ENCODE peak calls at places on chromosomes 16 and 17, in seven cellular contexts. One of them, this sample, is unnamed.

GRCh38 chr17:4858068-4858879 is 25.1 kb downstream of the MINK1 start:
- DNase-seq in hepatocyte: no peak
- DNase-seq in MM.1S: no peak
- DNase-seq in neural progenitor cell: peak
- DNase-seq in H9: peak
- DNase-seq in SK-N-SH: peak
- DNase-seq in IMR-90: no peak
- DNase-seq in this sample: no peak

GRCh38 chr16:81558444-81559175 is 114.0 kb downstream of the CMIP start:
- DNase-seq in hepatocyte: peak
- DNase-seq in H9: no peak
- DNase-seq in MM.1S: no peak
- DNase-seq in neural progenitor cell: peak
- DNase-seq in IMR-90: no peak
- DNase-seq in SK-N-SH: no peak
- DNase-seq in this sample: no peak

GRCh38 chr17:4393806-4394205 is 27.3 kb upstream of the UBE2G1 start:
- DNase-seq in MM.1S: peak
- DNase-seq in H9: no peak
- DNase-seq in hepatocyte: no peak
- DNase-seq in SK-N-SH: no peak
- DNase-seq in IMR-90: no peak
- DNase-seq in neural progenitor cell: no peak
- DNase-seq in this sample: no peak

GRCh38 chr17:66727634-66728570 is 107.0 kb upstream of the CACNG5 start:
- DNase-seq in hepatocyte: peak
- DNase-seq in SK-N-SH: peak
- DNase-seq in IMR-90: peak
- DNase-seq in neural progenitor cell: peak
- DNase-seq in MM.1S: no peak
- DNase-seq in H9: peak
- DNase-seq in this sample: peak

GRCh38 chr17:968812-969766 is 10.5 kb downstream of the NXN start:
- DNase-seq in IMR-90: no peak
- DNase-seq in H9: no peak
- DNase-seq in neural progenitor cell: no peak
- DNase-seq in MM.1S: no peak
- DNase-seq in SK-N-SH: peak
- DNase-seq in hepatocyte: peak
- DNase-seq in this sample: no peak

GRCh38 chr17:2433696-2434095 is 32.8 kb upstream of the MNT start:
- DNase-seq in hepatocyte: no peak
- DNase-seq in neural progenitor cell: no peak
- DNase-seq in SK-N-SH: no peak
- DNase-seq in H9: no peak
- DNase-seq in MM.1S: no peak
- DNase-seq in IMR-90: peak
- DNase-seq in this sample: peak

GRCh38 chr17:42526031-42526444 is 10.0 kb upstream of the NAGLU start:
- DNase-seq in neural progenitor cell: no peak
- DNase-seq in hepatocyte: no peak
- DNase-seq in H9: no peak
- DNase-seq in SK-N-SH: no peak
- DNase-seq in IMR-90: peak
- DNase-seq in MM.1S: no peak
- DNase-seq in this sample: peak

GRCh38 chr16:66262253-66263167 is 104.0 kb upstream of the CDH5 start:
- DNase-seq in hepatocyte: peak
- DNase-seq in neural progenitor cell: no peak
- DNase-seq in SK-N-SH: no peak
- DNase-seq in H9: no peak
- DNase-seq in MM.1S: no peak
- DNase-seq in IMR-90: peak
- DNase-seq in this sample: peak

GRCh38 chr17:51540151-51540550 is 279.8 kb downstream of the UTP18 start:
- DNase-seq in hepatocyte: no peak
- DNase-seq in neural progenitor cell: no peak
- DNase-seq in IMR-90: no peak
- DNase-seq in SK-N-SH: no peak
- DNase-seq in H9: no peak
- DNase-seq in MM.1S: no peak
- DNase-seq in this sample: no peak

GRCh38 chr17:45841883-45842525 is 2.7 kb upstream of the SPPL2C start:
- DNase-seq in neural progenitor cell: no peak
- DNase-seq in hepatocyte: no peak
- DNase-seq in MM.1S: no peak
- DNase-seq in IMR-90: no peak
- DNase-seq in SK-N-SH: no peak
- DNase-seq in H9: no peak
- DNase-seq in this sample: peak

GRCh38 chr16:79997257-79997656 is 396.7 kb upstream of the MAF start:
- DNase-seq in neural progenitor cell: peak
- DNase-seq in SK-N-SH: peak
- DNase-seq in MM.1S: no peak
- DNase-seq in H9: peak
- DNase-seq in hepatocyte: no peak
- DNase-seq in IMR-90: peak
- DNase-seq in this sample: no peak

GRCh38 chr17:1931759-1932579 is 93.2 kb downstream of the RTN4RL1 start:
- DNase-seq in H9: peak
- DNase-seq in SK-N-SH: no peak
- DNase-seq in neural progenitor cell: peak
- DNase-seq in hepatocyte: peak
- DNase-seq in MM.1S: no peak
- DNase-seq in IMR-90: peak
- DNase-seq in this sample: peak

GRCh38 chr17:42342242-42343008 is 45.8 kb downstream of the STAT3 start:
- DNase-seq in SK-N-SH: no peak
- DNase-seq in hepatocyte: no peak
- DNase-seq in neural progenitor cell: no peak
- DNase-seq in IMR-90: peak
- DNase-seq in MM.1S: no peak
- DNase-seq in H9: no peak
- DNase-seq in this sample: peak

GRCh38 chr16:1427473-1428461 is 3.1 kb upstream of the PERCC1 start:
- DNase-seq in H9: no peak
- DNase-seq in SK-N-SH: peak
- DNase-seq in hepatocyte: no peak
- DNase-seq in neural progenitor cell: no peak
- DNase-seq in MM.1S: no peak
- DNase-seq in IMR-90: no peak
- DNase-seq in this sample: no peak

GRCh38 chr17:39525801-39526506 is 64.7 kb downstream of the CDK12 start:
- DNase-seq in hepatocyte: no peak
- DNase-seq in MM.1S: no peak
- DNase-seq in SK-N-SH: no peak
- DNase-seq in IMR-90: no peak
- DNase-seq in H9: no peak
- DNase-seq in neural progenitor cell: no peak
- DNase-seq in this sample: no peak

GRCh38 chr16:59385953-59386352 is 651.8 kb upstream of the GOT2 start:
- DNase-seq in hepatocyte: no peak
- DNase-seq in neural progenitor cell: no peak
- DNase-seq in H9: no peak
- DNase-seq in MM.1S: no peak
- DNase-seq in SK-N-SH: no peak
- DNase-seq in IMR-90: peak
- DNase-seq in this sample: peak

GRCh38 chr17:9002610-9003354 is 18.5 kb upstream of the NTN1 start:
- DNase-seq in SK-N-SH: peak
- DNase-seq in MM.1S: no peak
- DNase-seq in neural progenitor cell: peak
- DNase-seq in H9: peak
- DNase-seq in IMR-90: no peak
- DNase-seq in hepatocyte: peak
- DNase-seq in this sample: peak

GRCh38 chr17:8151120-8151640 is 1.0 kb downstream of the PER1 start:
- DNase-seq in H9: peak
- DNase-seq in neural progenitor cell: peak
- DNase-seq in hepatocyte: peak
- DNase-seq in SK-N-SH: peak
- DNase-seq in IMR-90: peak
- DNase-seq in MM.1S: peak
- DNase-seq in this sample: peak

GRCh38 chr17:7384489-7385081 is 3.7 kb downstream of the TNK1 start:
- DNase-seq in MM.1S: no peak
- DNase-seq in neural progenitor cell: no peak
- DNase-seq in SK-N-SH: no peak
- DNase-seq in H9: no peak
- DNase-seq in IMR-90: no peak
- DNase-seq in hepatocyte: no peak
- DNase-seq in this sample: no peak

GRCh38 chr16:3087243-3087791 is 11.8 kb downstream of the ZSCAN10 start:
- DNase-seq in IMR-90: no peak
- DNase-seq in MM.1S: no peak
- DNase-seq in neural progenitor cell: peak
- DNase-seq in SK-N-SH: no peak
- DNase-seq in hepatocyte: no peak
- DNase-seq in H9: peak
- DNase-seq in this sample: no peak

GRCh38 chr16:11155284-11155806 is 100.7 kb downstream of the SOCS1 start:
- DNase-seq in H9: no peak
- DNase-seq in IMR-90: peak
- DNase-seq in MM.1S: no peak
- DNase-seq in SK-N-SH: no peak
- DNase-seq in neural progenitor cell: no peak
- DNase-seq in hepatocyte: no peak
- DNase-seq in this sample: peak

GRCh38 chr16:62034236-62035114 is 1.8 kb downstream of the CDH8 start:
- DNase-seq in SK-N-SH: no peak
- DNase-seq in MM.1S: no peak
- DNase-seq in hepatocyte: no peak
- DNase-seq in IMR-90: no peak
- DNase-seq in H9: peak
- DNase-seq in neural progenitor cell: peak
- DNase-seq in this sample: no peak

GRCh38 chr17:33927732-33928133 is 327.4 kb upstream of the CCL2 start:
- DNase-seq in IMR-90: peak
- DNase-seq in hepatocyte: no peak
- DNase-seq in SK-N-SH: peak
- DNase-seq in neural progenitor cell: peak
- DNase-seq in MM.1S: peak
- DNase-seq in H9: no peak
- DNase-seq in this sample: peak

GRCh38 chr17:68101992-68102758 is 66.6 kb downstream of the KPNA2 start:
- DNase-seq in hepatocyte: peak
- DNase-seq in IMR-90: no peak
- DNase-seq in SK-N-SH: peak
- DNase-seq in MM.1S: no peak
- DNase-seq in neural progenitor cell: peak
- DNase-seq in H9: no peak
- DNase-seq in this sample: no peak

GRCh38 chr17:80961516-80961915 is 30.1 kb upstream of the CHMP6 start:
- DNase-seq in H9: no peak
- DNase-seq in hepatocyte: no peak
- DNase-seq in SK-N-SH: no peak
- DNase-seq in MM.1S: no peak
- DNase-seq in IMR-90: no peak
- DNase-seq in neural progenitor cell: no peak
- DNase-seq in this sample: no peak
- TF ChIP-seq CTCF in H9: no peak
- TF ChIP-seq CTCF in hepatocyte: no peak
- TF ChIP-seq CTCF in SK-N-SH: peak
- TF ChIP-seq CTCF in MM.1S: no peak
- TF ChIP-seq CTCF in IMR-90: peak
- TF ChIP-seq CTCF in neural progenitor cell: peak
- TF ChIP-seq CTCF in this sample: no peak

GRCh38 chr17:65407017-65407416 is 154.4 kb downstream of the AXIN2 start:
- DNase-seq in MM.1S: no peak
- DNase-seq in SK-N-SH: no peak
- DNase-seq in neural progenitor cell: no peak
- DNase-seq in hepatocyte: no peak
- DNase-seq in IMR-90: no peak
- DNase-seq in H9: no peak
- DNase-seq in this sample: no peak
- H2AFZ ChIP-seq in MM.1S: no peak
- H2AFZ ChIP-seq in SK-N-SH: no peak
- H2AFZ ChIP-seq in neural progenitor cell: no peak
- H2AFZ ChIP-seq in hepatocyte: no peak
- H2AFZ ChIP-seq in IMR-90: no peak
- H2AFZ ChIP-seq in H9: no peak
- H2AFZ ChIP-seq in this sample: no peak

DNA sequence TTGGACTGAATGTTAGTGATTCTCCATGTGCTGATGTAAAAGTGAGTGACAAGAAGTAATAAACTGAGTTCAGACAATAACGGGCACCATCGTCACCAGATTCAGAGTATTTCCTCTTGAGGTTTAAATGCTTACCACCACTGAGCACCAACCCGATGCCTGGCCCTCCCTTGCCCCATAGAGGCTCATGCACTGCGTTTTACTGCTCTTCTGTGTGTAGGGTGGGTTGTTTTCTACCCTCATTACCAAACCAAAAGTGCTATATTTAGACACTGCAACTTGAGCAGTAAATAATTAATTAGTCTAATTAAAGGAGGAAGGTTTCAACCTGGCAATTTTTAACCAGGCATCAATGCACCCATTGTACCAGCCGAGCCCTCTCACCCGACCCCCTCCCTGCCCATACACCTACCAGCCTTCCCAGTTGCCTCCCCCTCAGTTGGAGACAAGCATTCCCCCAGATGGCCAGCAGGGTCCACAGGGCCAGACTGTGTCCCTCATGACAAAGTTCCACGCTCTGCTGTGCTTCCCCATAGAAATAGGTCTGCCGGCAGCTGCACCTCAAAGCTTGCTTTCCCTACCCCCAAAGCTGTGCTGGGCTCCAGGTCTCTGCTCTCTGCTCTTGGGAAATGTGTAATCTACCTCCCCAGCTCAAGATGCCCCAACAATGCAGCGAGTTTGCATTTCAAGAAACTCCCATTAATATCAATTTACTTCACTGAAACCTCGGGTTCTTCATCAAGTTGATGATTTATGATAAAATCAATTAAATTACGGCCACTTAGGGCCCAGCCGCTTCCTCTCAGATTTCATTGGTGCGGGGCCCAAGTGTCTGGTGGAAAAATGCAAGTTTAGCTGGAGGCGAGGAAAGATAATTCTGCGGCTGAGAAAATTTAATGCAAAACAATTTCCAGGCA is 16.0 kb downstream of the HOXB4 start:
- DNase-seq in MM.1S: no peak
- DNase-seq in neural progenitor cell: no peak
- DNase-seq in SK-N-SH: no peak
- DNase-seq in IMR-90: peak
- DNase-seq in hepatocyte: no peak
- DNase-seq in H9: no peak
- DNase-seq in this sample: no peak
- TF ChIP-seq CTCF in MM.1S: peak
- TF ChIP-seq CTCF in neural progenitor cell: peak
- TF ChIP-seq CTCF in SK-N-SH: peak
- TF ChIP-seq CTCF in IMR-90: peak
- TF ChIP-seq CTCF in hepatocyte: no peak
- TF ChIP-seq CTCF in H9: peak
- TF ChIP-seq CTCF in this sample: peak

DNA sequence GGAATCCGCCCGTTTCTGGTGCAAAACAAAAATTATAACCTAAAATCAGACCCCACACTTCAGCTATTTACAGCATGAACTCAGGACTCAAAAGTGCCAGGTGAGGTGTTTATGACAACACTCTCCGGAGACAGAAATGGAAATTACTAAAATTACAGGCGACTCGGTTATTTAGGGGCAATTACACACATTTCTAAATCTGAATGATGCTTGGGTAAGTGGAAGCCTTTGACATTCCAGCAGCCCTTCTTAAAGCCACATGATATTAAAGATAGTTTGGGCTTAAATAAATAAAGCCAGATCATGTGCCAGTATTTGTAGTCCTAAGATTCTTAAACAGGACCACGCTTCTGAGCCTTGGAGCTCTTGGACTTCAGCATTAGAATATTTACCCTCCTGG is 36.7 kb upstream of the PMP22 start:
- DNase-seq in SK-N-SH: no peak
- DNase-seq in MM.1S: no peak
- DNase-seq in hepatocyte: no peak
- DNase-seq in H9: no peak
- DNase-seq in IMR-90: no peak
- DNase-seq in neural progenitor cell: no peak
- DNase-seq in this sample: no peak
- H2AFZ ChIP-seq in SK-N-SH: no peak
- H2AFZ ChIP-seq in MM.1S: no peak
- H2AFZ ChIP-seq in hepatocyte: no peak
- H2AFZ ChIP-seq in H9: no peak
- H2AFZ ChIP-seq in IMR-90: no peak
- H2AFZ ChIP-seq in neural progenitor cell: no peak
- H2AFZ ChIP-seq in this sample: no peak